ENCODE peak calls at places on chromosomes 12 and 14, in six cellular contexts. R is B cell; S is activated CD4-positive, CD25-positive, alpha-beta regulatory T cell; O is SJSA1; U is hepatocyte; W is non-pigmented ciliary epithelial cell. V is an unnamed sample.

GRCh38 chr14:101880016-101880297 is 84.4 kb upstream of the DYNC1H1 start:
- DNase-seq in S (no peak), R (no peak), O (no peak), W (no peak), U (no peak), V (no peak)

GRCh38 chr12:120760349-120761245 is 35.0 kb downstream of the ACADS start:
- DNase-seq in O (no peak), S (no peak), W (no peak), R (no peak), U (no peak), V (no peak)

GRCh38 chr12:58915634-58916033 is 4.7 kb downstream of the LRIG3 start:
- DNase-seq in O (peak; percentile 50), R (no peak), S (no peak), U (peak; percentile 70), W (peak; percentile 32), V (no peak)

GRCh38 chr12:75784591-75784990 is 247.0 kb downstream of the PHLDA1 start:
- DNase-seq in O (no peak), R (no peak), S (no peak), U (peak; percentile 18), W (no peak), V (no peak)

GRCh38 chr12:107126688-107127481 is 33.5 kb upstream of the CRY1 start:
- DNase-seq in W (no peak), U (peak; percentile 16), S (no peak), O (no peak), R (no peak), V (no peak)

GRCh38 chr12:131458048-131458374 is 252.9 kb upstream of the SFSWAP start:
- DNase-seq in R (no peak), W (no peak), O (no peak), S (no peak), U (no peak), V (no peak)

GRCh38 chr14:88013750-88014349 is 8.9 kb downstream of the GPR65 start:
- DNase-seq in W (peak; percentile 41), R (peak; percentile 55), O (peak; percentile 46), S (no peak), U (peak; percentile 88), V (peak; percentile 65)

GRCh38 chr14:38496092-38496491 is 240.2 kb upstream of the CLEC14A start:
- DNase-seq in O (no peak), S (no peak), U (no peak), R (no peak), W (no peak), V (no peak)

GRCh38 chr14:104778694-104779331 is 16.7 kb downstream of the AKT1 start:
- DNase-seq in W (no peak), R (no peak), O (no peak), S (no peak), U (no peak), V (no peak)

GRCh38 chr12:119181944-119182343 is 3.2 kb downstream of the HSPB8 start:
- DNase-seq in U (no peak), O (no peak), W (no peak), S (no peak), R (no peak), V (no peak)

GRCh38 chr12:123094349-123095073 is 56.4 kb downstream of the PITPNM2 start:
- DNase-seq in S (no peak), U (peak; percentile 22), O (peak; percentile 69), R (no peak), W (no peak), V (no peak)

GRCh38 chr14:78967111-78967809 is 797.1 kb downstream of the NRXN3 start:
- DNase-seq in R (no peak), U (no peak), W (peak; percentile 57), O (no peak), S (no peak), V (no peak)

GRCh38 chr12:79522237-79522636 is 168.5 kb downstream of the PAWR start:
- DNase-seq in W (no peak), U (no peak), S (no peak), R (no peak), O (no peak), V (no peak)

V was measured in immature natural killer cell.